ENCODE peak calls at places on chromosomes 3 and 15, in ten cellular contexts. R is GF-D8; U is stimulated activated CD8-positive, alpha-beta memory T cell treated with anti-CD3 and anti-CD28 coated beads, Interleukin-12 subunit alpha, Interleukin-12 subunit beta, amount 100 ng/mL, for 1 hour; C is lung; B is activated CD8-positive, alpha-beta memory T cell treated with anti-CD3 and anti-CD28 coated beads for 48 hours; A is iPS-NIHi11; K is anterior cingulate cortex; N is caudate nucleus; V is NT2/D1; E is RPMI8226. D is an unnamed sample.

GRCh38 chr3:131597816-131598215 is 95.0 kb upstream of the MRPL3 start:
- DNase-seq in E (no peak), U (no peak), A (no peak), V (no peak), R (no peak), K (no peak), B (no peak), N (no peak), C (no peak), D (no peak)

GRCh38 chr15:35833590-35833989 is 287.6 kb upstream of the DPH6 start:
- DNase-seq in V (no peak), C (no peak), N (no peak), U (no peak), K (no peak), B (no peak), R (no peak), E (no peak), A (no peak), D (no peak)

GRCh38 chr3:153348457-153349137 is 186.6 kb downstream of the RAP2B start:
- DNase-seq in E (no peak), V (peak; percentile 81), U (no peak), K (no peak), A (peak; percentile 48), R (no peak), C (no peak), B (no peak), N (no peak), D (no peak)

GRCh38 chr3:123290962-123291361 is 89.2 kb downstream of the SEC22A start:
- DNase-seq in C (no peak), B (no peak), V (no peak), R (no peak), K (no peak), A (no peak), N (no peak), E (no peak), U (no peak), D (no peak)

GRCh38 chr15:45253330-45253729 is 1.3 kb downstream of the SLC28A2 start:
- DNase-seq in V (no peak), A (peak; percentile 39), K (no peak), N (no peak), B (no peak), R (no peak), E (no peak), U (no peak), C (no peak), D (peak; percentile 21)

GRCh38 chr15:63238181-63238580 is 39.2 kb upstream of the APH1B start:
- DNase-seq in E (no peak), R (no peak), A (no peak), V (no peak), K (no peak), B (no peak), U (no peak), N (no peak), C (no peak), D (no peak)

GRCh38 chr3:96813134-96813819 is 1.1 kb upstream of the EPHA6 start:
- DNase-seq in A (peak; percentile 87), E (peak; percentile 85), R (no peak), N (peak; percentile 59), B (peak; percentile 38), U (no peak), K (peak; percentile 82), V (peak; percentile 80), C (peak; percentile 67), D (peak; percentile 93)

GRCh38 chr3:132342183-132342582 is 25.0 kb downstream of the ACP3 start:
- DNase-seq in K (no peak), B (no peak), C (no peak), N (no peak), A (no peak), U (no peak), V (no peak), R (no peak), E (no peak), D (peak; percentile 31)

GRCh38 chr3:172040976-172041963 is 1.9 kb downstream of the FNDC3B start:
- DNase-seq in C (no peak), E (peak; percentile 42), A (peak; percentile 11), V (no peak), R (no peak), B (no peak), U (no peak), N (no peak), K (no peak), D (peak; percentile 43)

GRCh38 chr3:129565902-129566301 is 22.9 kb downstream of the H1-8 start:
- DNase-seq in U (no peak), A (no peak), N (no peak), B (no peak), C (no peak), K (no peak), E (no peak), R (no peak), V (no peak), D (no peak)

GRCh38 chr3:86303935-86304334 is 687.0 kb downstream of the VGLL3 start:
- DNase-seq in R (no peak), A (no peak), K (no peak), U (no peak), C (no peak), B (no peak), E (no peak), N (no peak), V (no peak), D (no peak)

GRCh38 chr15:67796196-67796699 is 29.1 kb upstream of the SKOR1 start:
- DNase-seq in V (no peak), R (no peak), C (no peak), E (no peak), U (no peak), N (no peak), A (no peak), B (no peak), K (no peak), D (no peak)

D was measured in neural progenitor cell.